ENCODE peak calls at places on chromosomes 4 and X, in eight cellular contexts. C is cardiac fibroblast, F is GM23338, R is OCI-LY7, W is SK-N-SH, G is A673, E is GM10248, M is PC-9. Q is an unnamed sample.

GRCh38 chr4:182574706-182575105 is 331.5 kb downstream of the TENM3 start:
- DNase-seq in M (no peak), R (no peak), W (peak; percentile 26), G (no peak), E (no peak), F (no peak), C (no peak), Q (no peak)

GRCh38 chr4:153507679-153508073 is 41.5 kb downstream of the TMEM131L start:
- DNase-seq in E (no peak), W (no peak), G (no peak), M (no peak), F (no peak), R (no peak), C (no peak), Q (no peak)

GRCh38 chr4:171042989-171043524 is 770.1 kb upstream of the GALNTL6 start:
- DNase-seq in E (no peak), M (no peak), G (no peak), F (no peak), W (no peak), C (no peak), R (no peak), Q (no peak)

GRCh38 chr4:103075435-103075893 is 1.1 kb downstream of the SLC9B2 start:
- DNase-seq in G (peak; percentile 32), W (peak; percentile 26), R (no peak), M (peak; percentile 34), E (peak; percentile 9), C (peak; percentile 45), F (no peak), Q (peak; percentile 41)

GRCh38 chr4:16544251-16544721 is 318.0 kb upstream of the TAPT1 start:
- DNase-seq in R (no peak), M (no peak), G (no peak), C (no peak), W (no peak), F (no peak), E (no peak), Q (no peak)

GRCh38 chr4:6663596-6664393 is 23.3 kb downstream of the MRFAP1 start:
- DNase-seq in W (peak; percentile 49), C (no peak), R (no peak), M (no peak), G (no peak), E (no peak), F (peak; percentile 45), Q (no peak)

GRCh38 chr4:118058955-118059354 is 24.7 kb downstream of the NDST3 start:
- DNase-seq in C (no peak), W (no peak), M (no peak), G (no peak), F (peak; percentile 69), R (no peak), E (no peak), Q (no peak)

GRCh38 chr4:168837922-168838321 is 172.1 kb downstream of the CBR4 start:
- DNase-seq in E (no peak), G (no peak), C (peak; percentile 29), M (no peak), R (no peak), W (no peak), F (no peak), Q (no peak)

GRCh38 chr4:16897991-16898827 is at the start of gene LDB2:
- DNase-seq in W (peak; percentile 46), M (no peak), F (peak; percentile 86), G (peak; percentile 94), E (no peak), R (no peak), C (peak; percentile 75), Q (peak; percentile 81)

GRCh38 chr4:40785727-40786126 is 36.0 kb downstream of the NSUN7 start:
- DNase-seq in E (no peak), M (no peak), C (no peak), R (no peak), W (no peak), G (no peak), F (no peak), Q (no peak)

DNA sequence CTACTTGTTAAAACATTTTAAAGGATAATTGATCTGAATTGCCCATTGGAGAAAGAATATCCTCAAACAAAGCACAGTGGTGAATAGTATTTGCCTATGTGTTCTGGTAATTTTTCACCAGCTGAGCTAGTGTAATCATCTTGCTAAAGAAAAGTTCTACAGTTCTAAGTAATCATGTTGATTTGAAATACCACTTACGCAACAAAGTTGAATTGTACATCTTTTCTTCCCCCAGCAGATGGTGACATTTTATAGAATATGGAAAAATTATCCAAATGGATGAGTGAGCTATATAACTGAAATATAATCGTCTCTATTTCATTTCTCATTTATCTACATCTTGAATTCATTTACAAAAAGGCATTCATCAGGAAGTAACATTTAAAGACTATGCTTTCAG is 9.7 kb upstream of the ZNF674 start:
- DNase-seq in F (no peak), W (no peak), C (peak; percentile 60), E (no peak), M (no peak), R (no peak), G (peak; percentile 54), Q (peak; percentile 35)
- TF ChIP-seq CTCF in F (peak; percentile 8), W (peak; percentile 66), C (peak; percentile 30), E (peak; percentile 17), M (peak; percentile 30), R (peak; percentile 58), G (peak; percentile 53), Q (peak; percentile 66)

GRCh38 chr4:187127456-187127855 is 403.8 kb upstream of the FAT1 start:
- DNase-seq in F (no peak), E (no peak), W (no peak), C (no peak), G (no peak), M (no peak), R (no peak), Q (no peak)

GRCh38 chr4:187125062-187125461 is 401.4 kb upstream of the FAT1 start:
- DNase-seq in C (no peak), E (no peak), W (no peak), M (no peak), R (no peak), G (no peak), F (no peak), Q (no peak)

GRCh38 chr4:187128971-187129370 is 405.3 kb upstream of the FAT1 start:
- DNase-seq in R (no peak), W (no peak), C (peak; percentile 54), M (no peak), E (no peak), G (no peak), F (no peak), Q (no peak)

GRCh38 chr4:187128226-187128625 is 404.6 kb upstream of the FAT1 start:
- DNase-seq in C (peak; percentile 67), M (no peak), F (no peak), G (no peak), R (no peak), E (no peak), W (no peak), Q (peak; percentile 58)

GRCh38 chr4:187124311-187124710 is 400.7 kb upstream of the FAT1 start:
- DNase-seq in W (peak; percentile 36), E (no peak), F (no peak), C (no peak), R (no peak), G (no peak), M (no peak), Q (no peak)
- TF ChIP-seq CTCF in W (no peak), E (no peak), F (no peak), C (no peak), R (no peak), G (no peak), M (no peak), Q (no peak)

GRCh38 chr4:8407316-8407715 is 33.2 kb downstream of the ACOX3 start:
- DNase-seq in C (no peak), F (no peak), G (no peak), E (no peak), W (no peak), M (no peak), R (no peak), Q (no peak)
- TF ChIP-seq CTCF in C (no peak), F (no peak), G (no peak), E (no peak), W (no peak), M (no peak), R (peak; percentile 18), Q (no peak)

DNA sequence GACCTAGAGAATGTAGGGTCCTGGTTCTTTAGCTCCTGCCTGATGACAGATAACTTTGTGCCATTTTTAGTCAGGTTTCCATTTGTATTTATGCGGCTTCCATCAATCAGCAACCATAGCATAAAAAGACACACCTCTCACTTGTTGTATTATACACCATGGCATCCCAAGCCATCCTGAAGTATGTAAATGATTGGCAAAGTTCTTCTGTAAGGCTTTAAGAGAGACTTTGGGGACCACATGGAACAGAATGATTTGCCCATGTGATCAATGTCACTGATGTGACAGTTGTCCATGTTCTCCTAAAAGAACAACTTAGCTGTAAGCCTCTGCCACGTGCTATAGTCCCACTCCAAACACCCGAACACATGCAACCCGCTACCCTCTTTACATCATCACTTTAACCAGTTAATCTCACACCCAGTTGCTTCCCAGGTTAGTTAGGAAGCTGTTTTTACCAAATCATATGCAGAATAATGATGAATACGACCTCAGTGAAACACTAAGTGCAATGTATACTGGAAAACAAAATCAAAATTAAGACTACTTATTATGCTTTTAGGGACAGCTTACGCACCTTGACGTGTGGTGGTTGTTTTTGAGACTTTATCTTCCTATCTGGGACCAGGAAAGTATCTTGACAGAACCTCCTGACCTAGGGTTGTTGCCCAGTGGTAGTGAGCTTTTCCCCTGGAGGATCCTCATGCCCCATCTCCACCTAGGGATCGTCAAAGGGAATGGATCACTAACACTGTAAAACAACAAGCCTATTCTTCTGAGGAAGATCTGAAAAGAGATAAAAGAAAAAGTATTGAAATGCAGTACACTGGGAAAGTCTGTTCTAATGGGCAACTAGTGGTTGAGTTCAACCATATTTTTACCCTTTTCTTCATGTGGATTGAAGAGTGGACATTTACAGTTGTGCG is 267.8 kb downstream of the CHIC1 start:
- DNase-seq in G (no peak), E (no peak), M (no peak), W (no peak), C (no peak), F (no peak), R (no peak), Q (no peak)
- TF ChIP-seq CTCF in G (no peak), E (no peak), M (no peak), W (no peak), C (no peak), F (no peak), R (no peak), Q (no peak)

DNA sequence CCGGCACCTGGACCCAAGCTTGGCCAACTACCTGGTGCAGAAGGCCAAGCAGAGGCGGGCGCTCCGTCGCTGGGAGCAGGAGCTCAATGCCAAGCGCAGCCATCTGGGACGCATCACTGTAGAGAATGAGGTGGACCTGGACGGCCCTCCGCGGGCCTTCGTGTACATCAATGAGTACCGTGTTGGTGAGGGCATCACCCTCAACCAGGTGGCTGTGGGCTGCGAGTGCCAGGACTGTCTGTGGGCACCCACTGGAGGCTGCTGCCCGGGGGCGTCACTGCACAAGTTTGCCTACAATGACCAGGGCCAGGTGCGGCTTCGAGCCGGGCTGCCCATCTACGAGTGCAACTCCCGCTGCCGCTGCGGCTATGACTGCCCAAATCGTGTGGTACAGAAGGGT is 3.7 kb downstream of the SUV39H1 start:
- DNase-seq in W (no peak), M (no peak), F (no peak), R (no peak), G (no peak), C (no peak), E (no peak), Q (no peak)
- TF ChIP-seq CTCF in W (no peak), M (no peak), F (no peak), R (no peak), G (no peak), C (no peak), E (no peak), Q (no peak)

Q was measured in HFFc6.